ENCODE peak calls at places on chromosomes 13 and 19, in eight cellular contexts. M is cardiac fibroblast; V is activated T-helper 1 cell treated with Interleukin-2 at 50 U/mL for 16 hours; Z is stimulated activated naive CD8-positive, alpha-beta T cell treated with anti-CD3 and anti-CD28 coated beads, Interleukin-15, Interleukin-2, amounts not matched to agents 100 U/mL and 50 U/mL, for 24 hours; D is cardiac muscle cell; S is A172; R is T-helper 2 cell; A is activated CD4-positive, alpha-beta T cell treated with anti-CD3 and anti-CD28 coated beads for 36 hours. F is an unnamed sample.

GRCh38 chr13:105982219-105982618 is 553.2 kb downstream of the EFNB2 start:
- DNase-seq in M (no peak), V (no peak), Z (no peak), D (peak; percentile 40), S (no peak), R (no peak), A (no peak), F (no peak)

GRCh38 chr13:40082644-40083043 is 427.2 kb downstream of the COG6 start:
- DNase-seq in M (peak; percentile 96), V (no peak), Z (no peak), D (no peak), S (no peak), R (no peak), A (no peak), F (no peak)

GRCh38 chr19:41226874-41227390 is 7.9 kb downstream of the AXL start:
- DNase-seq in M (no peak), V (no peak), Z (peak; percentile 37), D (no peak), S (no peak), R (no peak), A (peak; percentile 17), F (no peak)

GRCh38 chr19:858868-859843 is at the start of gene CFD:
- DNase-seq in M (peak; percentile 46), V (no peak), Z (no peak), D (no peak), S (no peak), R (no peak), A (no peak), F (no peak)

GRCh38 chr19:35403116-35403760 is 32.4 kb downstream of the GPR42 start:
- DNase-seq in M (peak; percentile 7), V (no peak), Z (peak; percentile 11), D (peak; percentile 17), S (no peak), R (no peak), A (peak; percentile 24), F (no peak)

GRCh38 chr19:19955208-19955607 is 54.5 kb downstream of the ZNF93 start:
- DNase-seq in M (no peak), V (no peak), Z (no peak), D (no peak), S (no peak), R (no peak), A (no peak), F (no peak)

GRCh38 chr13:50366488-50367174 is 351.4 kb downstream of the KCNRG start:
- DNase-seq in M (no peak), V (no peak), Z (peak; percentile 30), D (no peak), S (no peak), R (no peak), A (peak; percentile 67), F (peak; percentile 4)

GRCh38 chr13:106499905-106500304 is 35.6 kb downstream of the EFNB2 start:
- DNase-seq in M (peak; percentile 56), V (no peak), Z (no peak), D (no peak), S (peak; percentile 70), R (no peak), A (peak; percentile 11), F (no peak)

GRCh38 chr13:46307554-46307953 is 79.5 kb downstream of the RUBCNL start:
- DNase-seq in M (peak; percentile 7), V (no peak), Z (no peak), D (no peak), S (no peak), R (no peak), A (no peak), F (no peak)

GRCh38 chr13:97856001-97856675 is 97.3 kb upstream of the IPO5 start:
- DNase-seq in M (peak; percentile 78), V (no peak), Z (no peak), D (peak; percentile 4), S (no peak), R (no peak), A (no peak), F (no peak)

GRCh38 chr13:74761794-74762193 is 627.6 kb upstream of the KLF12 start:
- DNase-seq in M (peak; percentile 84), V (no peak), Z (no peak), D (no peak), S (no peak), R (no peak), A (no peak), F (no peak)

GRCh38 chr19:8001651-8001994 is 3.8 kb downstream of the ELAVL1 start:
- DNase-seq in M (no peak), V (no peak), Z (no peak), D (no peak), S (no peak), R (no peak), A (no peak), F (no peak)

GRCh38 chr19:47540748-47541147 is 25.9 kb upstream of the NAPA start:
- DNase-seq in M (peak; percentile 66), V (no peak), Z (no peak), D (peak; percentile 35), S (no peak), R (no peak), A (no peak), F (no peak)

GRCh38 chr19:41991025-41991424 is 3.0 kb downstream of the ATP1A3 start:
- DNase-seq in M (no peak), V (no peak), Z (no peak), D (no peak), S (no peak), R (no peak), A (no peak), F (no peak)

GRCh38 chr19:41870401-41870873 is 6.6 kb upstream of the CD79A start:
- DNase-seq in M (peak; percentile 70), V (no peak), Z (peak; percentile 24), D (no peak), S (peak; percentile 62), R (no peak), A (peak; percentile 65), F (no peak)

GRCh38 chr13:97119899-97120745 is 102.0 kb upstream of the MBNL2 start:
- DNase-seq in M (no peak), V (no peak), Z (no peak), D (no peak), S (peak; percentile 58), R (no peak), A (peak; percentile 45), F (no peak)

GRCh38 chr13:99724633-99725517 is 223.6 kb downstream of the TM9SF2 start:
- DNase-seq in M (no peak), V (no peak), Z (no peak), D (no peak), S (no peak), R (no peak), A (no peak), F (no peak)

GRCh38 chr19:8648240-8648639 is 17.8 kb downstream of the NFILZ start:
- DNase-seq in M (no peak), V (no peak), Z (no peak), D (no peak), S (no peak), R (no peak), A (no peak), F (no peak)

GRCh38 chr13:78674638-78675037 is 15.7 kb upstream of the OBI1 start:
- DNase-seq in M (no peak), V (no peak), Z (no peak), D (no peak), S (no peak), R (no peak), A (no peak), F (no peak)

GRCh38 chr19:10193666-10194499 is 870 bp downstream of the DNMT1 start:
- DNase-seq in M (peak; percentile 41), V (no peak), Z (peak; percentile 16), D (no peak), S (peak; percentile 62), R (peak; percentile 5), A (peak; percentile 19), F (no peak)

GRCh38 chr13:98910501-98910951 is 67.3 kb downstream of the DOCK9 start:
- DNase-seq in M (peak; percentile 80), V (no peak), Z (peak; percentile 32), D (no peak), S (peak; percentile 80), R (no peak), A (peak; percentile 56), F (peak; percentile 4)

GRCh38 chr19:55451163-55451521 is 8.0 kb upstream of the SHISA7 start:
- DNase-seq in M (no peak), V (no peak), Z (no peak), D (no peak), S (no peak), R (no peak), A (no peak), F (no peak)

GRCh38 chr13:95920485-95920884 is 132.7 kb downstream of the UGGT2 start:
- DNase-seq in M (no peak), V (no peak), Z (no peak), D (no peak), S (no peak), R (no peak), A (no peak), F (no peak)

GRCh38 chr13:97852181-97852874 is 101.1 kb upstream of the IPO5 start:
- DNase-seq in M (no peak), V (no peak), Z (no peak), D (no peak), S (no peak), R (no peak), A (no peak), F (no peak)

GRCh38 chr19:45973564-45974338 is at the start of gene NOVA2:
- DNase-seq in M (peak; percentile 81), V (no peak), Z (peak; percentile 66), D (peak; percentile 78), S (peak; percentile 62), R (peak; percentile 6), A (peak; percentile 78), F (no peak)

GRCh38 chr13:100338265-100338664 is 249.4 kb downstream of the PCCA start:
- DNase-seq in M (no peak), V (no peak), Z (no peak), D (no peak), S (no peak), R (no peak), A (no peak), F (no peak)

GRCh38 chr13:25886438-25887214 is 165.2 kb downstream of the SHISA2 start:
- DNase-seq in M (peak; percentile 51), V (no peak), Z (no peak), D (no peak), S (peak; percentile 72), R (no peak), A (peak; percentile 41), F (no peak)

GRCh38 chr19:40348961-40349507 is 539 bp downstream of the PLD3 start:
- DNase-seq in M (peak; percentile 52), V (no peak), Z (peak; percentile 9), D (no peak), S (peak; percentile 60), R (no peak), A (peak; percentile 18), F (no peak)

GRCh38 chr13:30870049-30870884 is 35.8 kb upstream of the MEDAG start:
- DNase-seq in M (peak; percentile 99), V (no peak), Z (peak; percentile 27), D (no peak), S (peak; percentile 98), R (no peak), A (peak; percentile 58), F (no peak)

GRCh38 chr13:39051157-39051556 is 12.9 kb downstream of the NHLRC3 start:
- DNase-seq in M (peak; percentile 67), V (no peak), Z (no peak), D (peak; percentile 64), S (peak; percentile 10), R (no peak), A (no peak), F (no peak)

GRCh38 chr19:10617409-10618121 is 7.8 kb upstream of the SLC44A2 start:
- DNase-seq in M (peak; percentile 54), V (no peak), Z (no peak), D (no peak), S (peak; percentile 76), R (no peak), A (no peak), F (no peak)

GRCh38 chr13:109211616-109212015 is 574.8 kb downstream of the IRS2 start:
- DNase-seq in M (no peak), V (no peak), Z (no peak), D (no peak), S (peak; percentile 34), R (no peak), A (no peak), F (no peak)

GRCh38 chr13:40058757-40059236 is 403.3 kb downstream of the COG6 start:
- DNase-seq in M (no peak), V (no peak), Z (no peak), D (no peak), S (no peak), R (no peak), A (peak; percentile 36), F (no peak)

GRCh38 chr19:23882493-23882892 is 32.2 kb upstream of the ZNF726 start:
- DNase-seq in M (no peak), V (no peak), Z (no peak), D (no peak), S (no peak), R (no peak), A (no peak), F (no peak)

F was measured in activated gamma-delta T cell treated with anti-CD3 and anti-CD28 coated beads, Interleukin-2, amount 50 U/mL, for 16 hours.